ENCODE peak calls at places on chromosomes 6 and 20, in eight cellular contexts. P is HEK293T; Q is effector memory CD4-positive, alpha-beta T cell; B is heart right ventricle; Z is kidney; J is neural progenitor cell; R is A549; X is memory B cell. A is an unnamed sample.

GRCh38 chr6:169968541-169969270 is 217.3 kb downstream of the ERMARD start:
- DNase-seq in P (no peak), Q (no peak), B (no peak), Z (peak), J (no peak), R (peak), X (peak), A (no peak)

GRCh38 chr6:77457720-77458349 is 5.5 kb downstream of the HTR1B start:
- DNase-seq in P (peak), Q (no peak), B (peak), Z (no peak), J (peak), R (peak), X (no peak), A (no peak)

GRCh38 chr6:154605207-154605877 is 94.9 kb upstream of the CNKSR3 start:
- DNase-seq in P (no peak), Q (no peak), B (no peak), Z (no peak), J (no peak), R (no peak), X (no peak), A (no peak)

GRCh38 chr20:31595380-31595653 is 9.8 kb upstream of the ID1 start:
- DNase-seq in P (no peak), Q (no peak), B (no peak), Z (no peak), J (no peak), R (no peak), X (no peak), A (no peak)

GRCh38 chr6:166715065-166715464 is 88.0 kb upstream of the RPS6KA2 start:
- DNase-seq in P (no peak), Q (no peak), B (no peak), Z (no peak), J (peak), R (no peak), X (no peak), A (no peak)

GRCh38 chr6:162833776-162834175 is 106.0 kb downstream of the PACRG start:
- DNase-seq in P (no peak), Q (no peak), B (no peak), Z (no peak), J (no peak), R (no peak), X (no peak), A (no peak)

GRCh38 chr6:144179817-144180216 is 29.5 kb downstream of the STX11 start:
- DNase-seq in P (no peak), Q (no peak), B (no peak), Z (no peak), J (no peak), R (no peak), X (no peak), A (no peak)

GRCh38 chr20:63016514-63017075 is 9.8 kb upstream of the BHLHE23 start:
- DNase-seq in P (no peak), Q (no peak), B (no peak), Z (peak), J (no peak), R (no peak), X (no peak), A (no peak)

GRCh38 chr6:159038914-159039884 is 5.6 kb downstream of the TAGAP start:
- DNase-seq in P (no peak), Q (no peak), B (no peak), Z (no peak), J (no peak), R (no peak), X (no peak), A (no peak)

GRCh38 chr6:114020223-114020622 is 49.3 kb upstream of the HDAC2 start:
- DNase-seq in P (no peak), Q (no peak), B (no peak), Z (no peak), J (no peak), R (no peak), X (no peak), A (no peak)

GRCh38 chr6:47437592-47437991 is 40.0 kb upstream of the CD2AP start:
- DNase-seq in P (no peak), Q (no peak), B (no peak), Z (no peak), J (no peak), R (no peak), X (no peak), A (no peak)

GRCh38 chr6:154732824-154733609 is at the start of gene SCAF8:
- DNase-seq in P (peak), Q (peak), B (peak), Z (peak), J (peak), R (peak), X (peak), A (peak)

GRCh38 chr20:8043687-8044278 is 24.2 kb upstream of the TMX4 start:
- DNase-seq in P (peak), Q (peak), B (peak), Z (no peak), J (peak), R (peak), X (peak), A (no peak)

GRCh38 chr6:157056275-157056674 is 267.0 kb downstream of the TMEM242 start:
- DNase-seq in P (no peak), Q (no peak), B (no peak), Z (no peak), J (no peak), R (no peak), X (no peak), A (no peak)

GRCh38 chr6:87102296-87102695 is 7.4 kb upstream of the CGA start:
- DNase-seq in P (no peak), Q (no peak), B (peak), Z (no peak), J (no peak), R (no peak), X (no peak), A (no peak)

GRCh38 chr20:8756410-8756809 is 312.5 kb upstream of the PLCB4 start:
- DNase-seq in P (no peak), Q (no peak), B (peak), Z (no peak), J (no peak), R (peak), X (no peak), A (no peak)

GRCh38 chr6:117270121-117270959 is 5.0 kb downstream of the VGLL2 start:
- DNase-seq in P (no peak), Q (no peak), B (no peak), Z (peak), J (peak), R (no peak), X (no peak), A (no peak)

GRCh38 chr20:33915726-33916331 is 77.9 kb upstream of the RALY start:
- DNase-seq in P (peak), Q (peak), B (no peak), Z (no peak), J (peak), R (peak), X (peak), A (no peak)

GRCh38 chr6:8192067-8192466 is 89.7 kb upstream of the EEF1E1 start:
- DNase-seq in P (no peak), Q (no peak), B (no peak), Z (no peak), J (peak), R (no peak), X (no peak), A (no peak)

GRCh38 chr20:1474817-1475603 is 8.4 kb upstream of the NSFL1C start:
- DNase-seq in P (no peak), Q (no peak), B (no peak), Z (no peak), J (no peak), R (peak), X (no peak), A (no peak)

A was measured in occipital lobe.